ENCODE peak calls at places on chromosomes 2 and 18, in eight cellular contexts. U is A673, X is AG09309, J is cardiac fibroblast, G is neural progenitor cell, Y is astrocyte of the spinal cord, V is left ventricle myocardium inferior, F is fibroblast of pulmonary artery. M is an unnamed sample.

GRCh38 chr2:203669820-203670219 is 36.6 kb upstream of the CD28 start:
- DNase-seq in J (peak; percentile 61), X (no peak), F (peak; percentile 62), Y (peak; percentile 50), V (no peak), U (no peak), G (no peak), M (peak; percentile 72)

GRCh38 chr2:218648473-218649100 is 10.8 kb downstream of the ZNF142 start:
- DNase-seq in F (peak; percentile 82), X (no peak), V (no peak), Y (peak; percentile 63), G (peak; percentile 61), J (peak; percentile 80), U (peak; percentile 72), M (peak; percentile 76)

GRCh38 chr2:109510136-109511028 is 103.4 kb downstream of the SEPTIN10 start:
- DNase-seq in G (peak; percentile 79), F (peak; percentile 82), V (peak; percentile 80), X (peak; percentile 34), J (peak; percentile 82), Y (peak; percentile 71), U (peak; percentile 79), M (peak; percentile 80)

GRCh38 chr2:20423847-20424246 is 23.0 kb upstream of the RHOB start:
- DNase-seq in J (no peak), Y (no peak), U (no peak), F (no peak), V (no peak), X (no peak), G (no peak), M (no peak)

GRCh38 chr2:7566382-7566881 is 649.2 kb downstream of the RNF144A start:
- DNase-seq in V (no peak), J (no peak), F (no peak), X (no peak), U (no peak), Y (no peak), G (no peak), M (no peak)

GRCh38 chr18:3660719-3661118 is 210.7 kb downstream of the TGIF1 start:
- DNase-seq in G (no peak), F (no peak), J (peak; percentile 28), V (no peak), Y (no peak), U (no peak), X (no peak), M (no peak)

GRCh38 chr2:190488516-190489220 is 45.9 kb downstream of the NEMP2 start:
- DNase-seq in Y (no peak), F (no peak), G (no peak), V (no peak), J (no peak), U (no peak), X (no peak), M (no peak)

GRCh38 chr2:187390891-187391290 is 57.2 kb downstream of the CALCRL start:
- DNase-seq in X (peak; percentile 40), U (peak; percentile 49), J (peak; percentile 52), G (no peak), F (peak; percentile 81), Y (peak; percentile 86), V (no peak), M (peak; percentile 77)

GRCh38 chr2:133194068-133194655 is 374.1 kb downstream of the NCKAP5 start:
- DNase-seq in V (no peak), J (peak; percentile 2), F (peak; percentile 8), U (peak; percentile 39), G (no peak), X (no peak), Y (no peak), M (no peak)

GRCh38 chr2:137254081-137254480 is 488.7 kb downstream of the THSD7B start:
- DNase-seq in F (no peak), U (no peak), G (no peak), X (no peak), V (no peak), Y (no peak), J (no peak), M (no peak)

GRCh38 chr2:38190542-38191218 is 114.7 kb upstream of the CYP1B1 start:
- DNase-seq in Y (peak; percentile 83), J (peak; percentile 87), U (no peak), G (no peak), V (no peak), F (peak; percentile 73), X (peak; percentile 97), M (peak; percentile 95)

GRCh38 chr2:8526403-8526696 is 155.5 kb upstream of the ID2 start:
- DNase-seq in J (no peak), U (no peak), X (no peak), V (no peak), Y (no peak), F (no peak), G (no peak), M (no peak)

GRCh38 chr2:102110596-102111334 is 31.8 kb upstream of the IL1R1 start:
- DNase-seq in X (no peak), Y (no peak), U (no peak), G (no peak), F (no peak), V (no peak), J (no peak), M (no peak)

GRCh38 chr2:28394331-28394877 is 1.7 kb downstream of the FOSL2 start:
- DNase-seq in V (peak; percentile 61), U (no peak), F (peak; percentile 65), J (peak; percentile 64), X (no peak), G (no peak), Y (peak; percentile 60), M (peak; percentile 70)

GRCh38 chr18:47184419-47185050 is 8.4 kb upstream of the IER3IP1 start:
- DNase-seq in Y (no peak), F (peak; percentile 70), U (no peak), V (no peak), G (peak; percentile 28), X (peak; percentile 41), J (peak; percentile 52), M (peak; percentile 73)

GRCh38 chr2:240915526-240916335 is 9.6 kb downstream of the CROCC2 start:
- DNase-seq in U (no peak), X (no peak), F (no peak), Y (peak; percentile 13), V (peak; percentile 12), J (no peak), G (peak; percentile 70), M (no peak)

GRCh38 chr2:234632527-234633391 is 135.9 kb upstream of the ARL4C start:
- DNase-seq in V (no peak), J (peak; percentile 61), F (peak; percentile 62), U (no peak), G (no peak), X (peak; percentile 78), Y (peak; percentile 94), M (peak; percentile 94)

GRCh38 chr2:157107877-157108276 is 149.6 kb upstream of the GALNT5 start:
- DNase-seq in F (peak; percentile 48), V (no peak), X (no peak), Y (peak; percentile 74), U (peak; percentile 19), J (peak; percentile 4), G (no peak), M (peak; percentile 9)

GRCh38 chr2:201795608-201796477 is 10.5 kb upstream of the CDK15 start:
- DNase-seq in U (peak; percentile 73), Y (peak; percentile 72), F (peak; percentile 62), V (no peak), J (peak; percentile 63), G (peak; percentile 78), X (no peak), M (peak; percentile 70)
- TF ChIP-seq CTCF in U (peak; percentile 82), Y (peak; percentile 78), F (peak; percentile 80), V (peak; percentile 79), J (peak; percentile 77), G (peak; percentile 81), X (peak; percentile 83), M (peak; percentile 84)

DNA sequence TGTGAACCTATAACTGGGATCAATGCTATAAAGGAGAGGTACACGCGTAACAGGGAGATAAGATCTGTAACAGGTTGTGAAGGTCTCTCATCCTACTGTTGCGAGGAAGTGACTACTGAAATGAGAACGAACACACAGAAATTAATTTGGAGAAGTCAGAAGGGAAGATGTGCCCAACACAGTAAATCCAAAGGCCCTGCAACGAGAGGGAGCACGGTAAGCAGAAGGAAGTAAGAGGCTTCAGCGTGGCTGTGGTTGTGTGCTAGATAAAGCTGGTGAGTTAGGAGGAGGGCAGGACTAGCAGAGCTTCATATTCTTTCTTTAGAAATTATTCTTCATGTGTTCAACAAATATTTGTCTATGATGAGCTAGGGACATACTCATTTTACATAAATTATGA is 2.5 kb upstream of the ATG16L1 start:
- DNase-seq in U (no peak), J (no peak), Y (no peak), X (no peak), F (no peak), V (no peak), G (no peak), M (no peak)
- H3K4me3 ChIP-seq in U (no peak overlapping the region), J (no peak overlapping the region), Y (no peak overlapping the region), X (no peak overlapping the region), F (no peak overlapping the region), V (no peak overlapping the region), G (no peak overlapping the region), M (no peak overlapping the region)

DNA sequence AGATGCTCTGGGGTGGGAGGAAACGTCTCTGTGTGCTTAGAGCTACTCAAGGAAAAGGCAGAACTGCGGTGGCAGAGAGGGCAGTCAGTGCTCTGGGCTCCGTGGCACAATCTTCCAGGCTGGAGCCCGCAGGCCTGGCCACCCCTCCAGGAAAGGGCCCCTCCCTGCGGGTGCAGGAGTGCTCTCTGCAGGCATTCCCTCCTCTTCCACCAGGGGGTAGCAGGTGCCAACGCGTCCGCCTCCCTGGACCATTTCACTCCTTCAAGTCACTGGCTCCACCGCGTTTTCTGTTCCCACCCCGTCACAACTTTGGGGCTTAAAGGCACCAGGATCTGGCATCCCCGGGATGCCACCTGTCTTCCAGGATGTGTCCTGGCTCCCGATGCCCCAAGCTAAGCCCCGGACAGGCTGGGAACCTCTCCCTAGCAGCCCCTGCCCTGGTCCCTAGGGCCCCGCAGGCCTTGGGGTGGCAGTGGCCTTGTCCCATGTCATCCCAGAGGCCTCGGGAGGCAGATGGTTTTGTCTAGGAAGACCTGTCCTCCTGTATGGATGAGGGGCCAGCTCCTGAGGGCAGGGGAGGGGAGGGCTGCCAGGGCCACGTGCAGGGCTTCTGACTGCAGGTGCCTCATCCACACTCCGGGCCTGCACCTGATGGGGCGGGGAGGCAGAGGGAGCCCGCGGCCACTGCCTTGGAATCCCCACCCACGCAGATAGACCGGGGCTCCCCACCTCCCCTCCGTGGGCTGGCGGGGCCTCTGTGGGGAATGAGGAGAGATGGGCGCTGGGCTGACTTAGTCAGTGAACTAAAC is 26.4 kb downstream of the KCNIP3 start:
- DNase-seq in U (no peak), Y (no peak), G (peak; percentile 52), F (no peak), J (peak; percentile 24), V (no peak), X (no peak), M (no peak)
- TF ChIP-seq CTCF in U (peak; percentile 46), Y (peak; percentile 48), G (peak; percentile 45), F (peak; percentile 30), J (peak; percentile 34), V (peak; percentile 51), X (peak; percentile 61), M (peak; percentile 43)

GRCh38 chr2:72144746-72145657 is 2.7 kb downstream of the CYP26B1 start:
- DNase-seq in J (no peak), F (no peak), X (no peak), Y (no peak), U (peak; percentile 62), V (peak; percentile 48), G (peak; percentile 84), M (no peak)
- H3K4me3 ChIP-seq in J (peak overlapping the region; percentile 18), F (peak overlapping the region; percentile 28), X (peak overlapping the region; percentile 2), Y (peak overlapping the region; percentile 10), U (peak overlapping the region; percentile 60), V (peak overlapping the region; percentile 70), G (peak overlapping the region; percentile 61), M (peak overlapping the region; percentile 41)

GRCh38 chr2:18455256-18455862 is 105.1 kb downstream of the RDH14 start:
- DNase-seq in Y (peak; percentile 62), G (peak; percentile 37), F (peak; percentile 59), J (peak; percentile 70), U (no peak), V (no peak), X (no peak), M (peak; percentile 96)
- TF ChIP-seq CTCF in Y (peak; percentile 44), G (peak; percentile 54), F (peak; percentile 46), J (peak; percentile 59), U (peak; percentile 37), V (peak; percentile 43), X (peak; percentile 49), M (peak; percentile 41)